ENCODE peak calls at places on chromosome 12, in four cellular contexts. P is A549, Z is left ventricle myocardium inferior, I is fibroblast of lung. L is an unnamed sample.

GRCh38 chr12:27212861-27213260 is 31.2 kb upstream of the STK38L start:
- DNase-seq in P (no peak), Z (no peak), I (no peak), L (no peak)

GRCh38 chr12:21971344-21971743 is 30.1 kb upstream of the ABCC9 start:
- DNase-seq in P (no peak), Z (no peak), I (no peak), L (no peak)

GRCh38 chr12:26813812-26814211 is 19.2 kb downstream of the ITPR2 start:
- DNase-seq in P (no peak), Z (no peak), I (no peak), L (no peak)

GRCh38 chr12:130768120-130768519 is 52.0 kb upstream of the RIMBP2 start:
- DNase-seq in P (no peak), Z (no peak), I (peak; percentile 25), L (no peak)

GRCh38 chr12:47801170-47801903 is 18.4 kb downstream of the HDAC7 start:
- DNase-seq in P (no peak), Z (peak; percentile 58), I (no peak), L (no peak)

GRCh38 chr12:76636141-76636692 is 76.6 kb upstream of the OSBPL8 start:
- DNase-seq in P (no peak), Z (no peak), I (peak; percentile 61), L (no peak)

GRCh38 chr12:64160021-64160717 is 61.9 kb downstream of the KICS2 start:
- DNase-seq in P (no peak), Z (no peak), I (no peak), L (no peak)

GRCh38 chr12:52200086-52200782 is 8.4 kb upstream of the KRT80 start:
- DNase-seq in P (no peak), Z (peak; percentile 11), I (no peak), L (no peak)

GRCh38 chr12:100951756-100952155 is 157.2 kb downstream of the ANO4 start:
- DNase-seq in P (no peak), Z (no peak), I (no peak), L (no peak)

GRCh38 chr12:91349451-91349850 is 166.8 kb upstream of the DCN start:
- DNase-seq in P (no peak), Z (no peak), I (peak; percentile 17), L (no peak)

GRCh38 chr12:57135939-57136338 is 7.7 kb downstream of the LRP1 start:
- DNase-seq in P (no peak), Z (peak; percentile 81), I (peak; percentile 45), L (no peak)

GRCh38 chr12:112843272-112843671 is 51.7 kb downstream of the RPH3A start:
- DNase-seq in P (no peak), Z (no peak), I (peak; percentile 3), L (no peak)

GRCh38 chr12:52924764-52925716 is 20.2 kb upstream of the KRT8 start:
- DNase-seq in P (peak; percentile 85), Z (no peak), I (peak; percentile 99), L (peak; percentile 39)

GRCh38 chr12:104219908-104220404 is 4.4 kb downstream of the TXNRD1 start:
- DNase-seq in P (peak; percentile 93), Z (no peak), I (peak; percentile 79), L (peak; percentile 24)

GRCh38 chr12:752673-753400 is 458 bp downstream of the WNK1 start:
- DNase-seq in P (no peak), Z (peak; percentile 57), I (peak; percentile 42), L (peak; percentile 71)

GRCh38 chr12:81757731-81758325 is 1.3 kb downstream of the PPFIA2 start:
- DNase-seq in P (no peak), Z (no peak), I (peak; percentile 0), L (no peak)

GRCh38 chr12:4025420-4026358 is 152.5 kb upstream of the PARP11 start:
- DNase-seq in P (no peak), Z (no peak), I (no peak), L (peak; percentile 43)

GRCh38 chr12:122413516-122414404 is 8.7 kb downstream of the CLIP1 start:
- DNase-seq in P (no peak), Z (no peak), I (no peak), L (no peak)

GRCh38 chr12:114136656-114137055 is 170.5 kb upstream of the RBM19 start:
- DNase-seq in P (no peak), Z (no peak), I (no peak), L (no peak)

GRCh38 chr12:49518914-49519573 is 19.8 kb upstream of the KCNH3 start:
- DNase-seq in P (no peak), Z (no peak), I (peak; percentile 63), L (no peak)

GRCh38 chr12:27244680-27245005 is 557 bp downstream of the STK38L start:
- DNase-seq in P (no peak), Z (no peak), I (no peak), L (no peak)

GRCh38 chr12:34403706-34404376 is 381.5 kb downstream of the ALG10 start:
- DNase-seq in P (no peak), Z (peak; percentile 3), I (no peak), L (peak; percentile 4)

GRCh38 chr12:106645074-106645421 is 62.2 kb downstream of the RFX4 start:
- DNase-seq in P (no peak), Z (peak; percentile 59), I (peak; percentile 40), L (peak; percentile 60)

GRCh38 chr12:89252284-89252683 is 100.0 kb downstream of the DUSP6 start:
- DNase-seq in P (no peak), Z (no peak), I (peak; percentile 39), L (no peak)

GRCh38 chr12:70664463-70664862 is 27.2 kb upstream of the PTPRB start:
- DNase-seq in P (no peak), Z (no peak), I (peak; percentile 82), L (no peak)

GRCh38 chr12:54448344-54448743 is 25.1 kb downstream of the GTSF1 start:
- DNase-seq in P (no peak), Z (no peak), I (no peak), L (no peak)

GRCh38 chr12:62998454-62998853 is 63.5 kb upstream of the PPM1H start:
- DNase-seq in P (no peak), Z (no peak), I (no peak), L (no peak)

GRCh38 chr12:3416670-3417069 is 74.3 kb upstream of the PRMT8 start:
- DNase-seq in P (no peak), Z (no peak), I (no peak), L (no peak)

GRCh38 chr12:109877504-109878246 is 2.7 kb downstream of the GLTP start:
- DNase-seq in P (no peak), Z (no peak), I (no peak), L (no peak)

GRCh38 chr12:128068211-128068610 is 198.8 kb upstream of the TMEM132C start:
- DNase-seq in P (no peak), Z (no peak), I (no peak), L (no peak)

GRCh38 chr12:54958048-54958658 is 26.4 kb downstream of the TESPA1 start:
- DNase-seq in P (peak; percentile 22), Z (no peak), I (peak; percentile 49), L (no peak)

GRCh38 chr12:30013051-30013450 is 229.3 kb upstream of the TMTC1 start:
- DNase-seq in P (no peak), Z (no peak), I (peak; percentile 9), L (no peak)

GRCh38 chr12:116179384-116179783 is 98.1 kb downstream of the MED13L start:
- DNase-seq in P (no peak), Z (no peak), I (no peak), L (no peak)

GRCh38 chr12:97112161-97112560 is 205.1 kb downstream of the NEDD1 start:
- DNase-seq in P (no peak), Z (no peak), I (peak; percentile 23), L (no peak)

GRCh38 chr12:79098530-79098929 is 234.0 kb downstream of the SYT1 start:
- DNase-seq in P (no peak), Z (no peak), I (no peak), L (no peak)

DNA sequence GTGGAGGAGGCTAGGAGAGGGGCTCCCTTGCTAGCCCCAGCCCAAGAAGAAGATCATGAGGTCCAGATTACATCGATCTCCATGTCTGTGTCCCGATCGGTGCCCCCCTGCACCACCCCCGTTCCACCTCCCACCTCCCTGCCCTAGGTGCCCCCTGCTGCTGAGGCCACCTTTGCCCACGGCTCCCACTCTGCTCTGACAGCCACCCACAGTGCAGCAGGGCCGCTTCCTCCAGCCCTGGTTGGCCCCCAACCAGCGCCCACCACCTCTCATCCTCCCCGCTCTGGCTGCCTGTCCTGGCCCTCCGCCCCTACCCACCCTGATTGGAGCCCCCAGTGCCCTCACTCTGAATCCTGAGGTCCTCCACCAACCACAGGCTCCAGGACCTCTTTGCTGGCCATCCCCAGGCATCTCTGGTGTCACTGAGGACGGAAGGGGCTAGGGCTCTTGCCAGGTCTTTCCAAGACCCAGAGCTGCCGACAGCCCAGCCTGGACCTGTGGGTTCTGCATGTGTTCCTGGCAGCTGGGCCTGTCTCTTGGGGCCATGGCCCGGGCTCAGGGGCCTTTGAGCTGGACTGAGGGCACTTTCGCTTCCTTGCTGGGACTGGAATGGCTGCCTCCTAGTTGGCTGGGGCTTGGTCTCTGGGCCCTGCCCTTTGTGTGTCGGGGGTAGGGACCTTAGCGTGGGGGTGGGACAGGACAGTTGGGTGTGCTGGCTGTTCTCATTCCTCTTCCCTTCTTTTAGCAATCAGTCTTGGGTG is 7.2 kb upstream of the PLXNC1 start:
- DNase-seq in P (no peak), Z (no peak), I (no peak), L (no peak)
- H3K4me1 ChIP-seq in P (no peaks in the 10 kb centered on the region), Z (peaks cover 3% of the 10 kb centered on the region), I (no peaks in the 10 kb centered on the region), L (no peaks in the 10 kb centered on the region)

GRCh38 chr12:17928708-17929366 is 161.2 kb downstream of the RERGL start:
- DNase-seq in P (peak; percentile 34), Z (no peak), I (peak; percentile 84), L (no peak)
- H3K27ac ChIP-seq in P (peak overlapping the region; percentile 33), Z (no peak overlapping the region), I (no peak overlapping the region), L (no peak overlapping the region)

GRCh38 chr12:2414810-2415567 is 362.2 kb downstream of the CACNA1C start:
- DNase-seq in P (no peak), Z (no peak), I (no peak), L (no peak)
- TF ChIP-seq CTCF in P (no peak), Z (no peak), I (no peak), L (no peak)

GRCh38 chr12:6612652-6613014 is 5.5 kb upstream of the CHD4 start:
- DNase-seq in P (no peak), Z (no peak), I (no peak), L (peak; percentile 44)

GRCh38 chr12:6613776-6614512 is 6.8 kb upstream of the CHD4 start:
- DNase-seq in P (peak; percentile 68), Z (peak; percentile 89), I (peak; percentile 97), L (peak; percentile 92)

GRCh38 chr12:6612247-6612646 is 5.1 kb upstream of the CHD4 start:
- DNase-seq in P (no peak), Z (no peak), I (no peak), L (no peak)

GRCh38 chr12:6614513-6615177 is 7.5 kb upstream of the CHD4 start:
- DNase-seq in P (peak; percentile 33), Z (no peak), I (no peak), L (no peak)

DNA sequence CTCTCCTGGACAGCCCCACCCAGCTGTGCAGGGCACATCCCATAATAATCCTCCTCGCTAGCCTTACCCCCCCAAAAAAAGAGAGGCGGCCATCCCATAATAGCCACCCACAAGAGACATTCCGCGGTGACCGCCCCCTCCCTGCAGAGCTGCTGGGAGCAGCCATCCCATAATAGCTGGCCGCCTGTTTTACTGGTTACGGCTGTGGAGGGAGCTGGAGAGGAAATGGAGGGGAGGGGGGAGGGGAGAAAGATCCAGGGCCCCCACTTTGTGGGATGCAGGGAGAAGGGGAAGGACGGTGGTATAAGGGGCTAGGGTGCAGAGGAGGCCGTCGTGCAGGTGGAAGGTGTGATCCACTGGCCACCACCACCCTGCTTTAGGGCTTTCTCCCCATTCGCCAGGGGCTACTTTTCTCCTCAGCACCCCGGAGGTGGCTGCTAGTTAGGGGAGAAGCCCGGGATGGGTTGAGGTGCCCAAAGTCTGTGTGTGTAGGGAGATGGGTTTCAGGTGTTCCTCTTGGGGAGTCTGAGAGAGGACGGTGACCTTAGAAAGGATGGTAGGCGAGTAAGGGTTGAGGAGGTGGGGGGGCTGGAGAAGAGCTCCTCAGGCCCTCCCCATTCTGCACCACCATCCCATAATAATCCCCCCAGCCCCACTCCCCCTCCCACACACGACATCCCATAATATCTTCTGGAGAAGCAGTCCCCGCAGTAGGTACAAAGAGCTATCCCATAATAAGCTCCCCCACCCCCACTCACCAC is 6.0 kb upstream of the CHD4 start:
- DNase-seq in P (no peak), Z (peak; percentile 74), I (peak; percentile 86), L (peak; percentile 73)
- H3K4me1 ChIP-seq in P (peaks cover 23% of the 10 kb centered on the region), Z (peaks cover 42% of the 10 kb centered on the region), I (peaks cover 12% of the 10 kb centered on the region), L (peaks cover 15% of the 10 kb centered on the region)